ENCODE peak calls at places on chromosomes 16 and 17, in eight cellular contexts. U is GM12878, E is stomach, H is sigmoid colon, L is prostate gland, A is K562, C is GM12892, J is transverse colon. B is an unnamed sample.
A peak's percentile ranks its signal among the peaks of the same experiment; 100 is the strongest.

GRCh38 chr17:4551141-4551540 is 4.0 kb downstream of the MYBBP1A start:
- DNase-seq in H (no peak), J (no peak), L (no peak), A (no peak), E (no peak), C (no peak), U (no peak), B (no peak)

GRCh38 chr17:42845918-42846593 is 1.7 kb downstream of the AOC2 start:
- DNase-seq in A (no peak), U (no peak), E (no peak), H (no peak), L (no peak), J (no peak), C (no peak), B (no peak)

GRCh38 chr16:17465460-17465859 is 5.3 kb downstream of the XYLT1 start:
- DNase-seq in C (no peak), H (no peak), U (no peak), L (no peak), J (no peak), A (no peak), E (no peak), B (no peak)

GRCh38 chr17:66677201-66677981 is 157.5 kb upstream of the CACNG5 start:
- DNase-seq in E (no peak), L (no peak), C (no peak), H (no peak), U (no peak), J (no peak), A (no peak), B (no peak)

GRCh38 chr16:50083996-50084395 is 18.2 kb downstream of the HEATR3 start:
- DNase-seq in C (no peak), L (no peak), H (no peak), E (no peak), U (no peak), A (no peak), J (no peak), B (no peak)

GRCh38 chr16:46832757-46833464 is 1.9 kb upstream of the C16orf87 start:
- DNase-seq in C (no peak), L (no peak), A (no peak), J (no peak), H (no peak), E (no peak), U (no peak), B (no peak)

GRCh38 chr16:85309656-85310587 is 197.7 kb upstream of the CIBAR2 start:
- DNase-seq in J (peak; percentile 48), U (no peak), C (no peak), L (no peak), A (peak; percentile 57), E (no peak), H (peak; percentile 86), B (peak; percentile 59)

GRCh38 chr16:68539704-68540370 is 746 bp downstream of the ZFP90 start:
- DNase-seq in L (no peak), C (no peak), U (no peak), E (no peak), A (no peak), J (no peak), H (no peak), B (no peak)

GRCh38 chr17:82275326-82275725 is 1.8 kb upstream of the CSNK1D start:
- DNase-seq in A (no peak), H (no peak), E (no peak), J (no peak), L (no peak), C (no peak), U (no peak), B (no peak)

GRCh38 chr16:57504491-57504890 is 18.2 kb upstream of the DOK4 start:
- DNase-seq in L (no peak), C (no peak), H (no peak), A (no peak), U (no peak), J (no peak), E (no peak), B (no peak)

GRCh38 chr16:11734653-11735043 is 8.0 kb downstream of the TXNDC11 start:
- DNase-seq in L (no peak), E (no peak), U (no peak), H (no peak), J (no peak), C (no peak), A (no peak), B (no peak)

GRCh38 chr16:37511-37910 is 15.9 kb downstream of the POLR3K start:
- DNase-seq in A (no peak), E (no peak), L (no peak), U (no peak), J (no peak), C (no peak), H (no peak), B (no peak)

GRCh38 chr16:11836653-11837244 is 14.6 kb downstream of the RSL1D1 start:
- DNase-seq in A (no peak), U (no peak), E (no peak), L (no peak), J (no peak), C (no peak), H (no peak), B (no peak)

GRCh38 chr16:57017251-57017650 is 27.9 kb downstream of the NLRC5 start:
- DNase-seq in A (no peak), H (peak; percentile 2), L (no peak), E (no peak), U (no peak), C (no peak), J (no peak), B (no peak)

GRCh38 chr17:7175363-7175733 is 3.8 kb downstream of the ASGR1 start:
- DNase-seq in E (no peak), U (no peak), L (no peak), A (no peak), H (no peak), C (no peak), J (no peak), B (no peak)

GRCh38 chr17:58352843-58353719 is 1.1 kb upstream of the SUPT4H1 start:
- DNase-seq in U (no peak), C (no peak), E (no peak), J (peak; percentile 57), A (no peak), L (peak; percentile 44), H (peak; percentile 80), B (no peak)

GRCh38 chr17:59638553-59638952 is 18.9 kb downstream of the CLTC start:
- DNase-seq in H (no peak), U (no peak), J (no peak), A (no peak), E (no peak), L (no peak), C (no peak), B (no peak)

GRCh38 chr16:180101-180920 is at the start of gene HBQ1:
- DNase-seq in H (no peak), J (no peak), L (no peak), A (peak; percentile 85), E (no peak), C (no peak), U (no peak), B (no peak)

GRCh38 chr16:84574191-84574590 is 43.7 kb downstream of the COTL1 start:
- DNase-seq in L (no peak), J (no peak), A (no peak), U (no peak), E (no peak), C (no peak), H (no peak), B (peak; percentile 18)

GRCh38 chr17:48539177-48539576 is 5.7 kb downstream of the HOXB2 start:
- DNase-seq in U (no peak), H (no peak), L (no peak), A (no peak), C (no peak), J (no peak), E (no peak), B (no peak)

GRCh38 chr17:17088104-17088485 is 45.8 kb downstream of the MPRIP start:
- DNase-seq in C (no peak), L (no peak), J (peak; percentile 2), U (no peak), A (peak; percentile 61), H (peak; percentile 56), E (no peak), B (no peak)

GRCh38 chr17:17089206-17089550 is 46.9 kb downstream of the MPRIP start:
- DNase-seq in U (no peak), H (peak; percentile 4), L (no peak), C (no peak), E (no peak), A (no peak), J (no peak), B (no peak)

GRCh38 chr17:17087424-17088103 is 45.3 kb downstream of the MPRIP start:
- DNase-seq in L (no peak), U (no peak), J (peak; percentile 7), E (no peak), C (no peak), A (no peak), H (peak; percentile 46), B (peak; percentile 65)

GRCh38 chr17:17089796-17090641 is 47.8 kb downstream of the MPRIP start:
- DNase-seq in L (no peak), A (no peak), E (no peak), C (no peak), J (peak; percentile 44), H (peak; percentile 35), U (no peak), B (no peak)

GRCh38 chr17:17088511-17089205 is 46.4 kb downstream of the MPRIP start:
- DNase-seq in E (no peak), H (peak; percentile 30), L (no peak), C (no peak), J (peak; percentile 4), A (no peak), U (no peak), B (peak; percentile 35)
- TF ChIP-seq POLR2AphosphoS5 in E (no peak), H (no peak), L (no peak), C (no peak), J (no peak), A (no peak), U (no peak), B (no peak)

GRCh38 chr17:51372345-51373004 is 112.1 kb downstream of the UTP18 start:
- DNase-seq in J (peak; percentile 13), U (peak; percentile 82), E (no peak), C (peak; percentile 36), H (no peak), A (peak; percentile 88), L (no peak), B (no peak)
- TF ChIP-seq POLR2A in J (no peak), U (no peak), E (no peak), C (no peak), H (no peak), A (no peak), L (no peak), B (no peak)

DNA sequence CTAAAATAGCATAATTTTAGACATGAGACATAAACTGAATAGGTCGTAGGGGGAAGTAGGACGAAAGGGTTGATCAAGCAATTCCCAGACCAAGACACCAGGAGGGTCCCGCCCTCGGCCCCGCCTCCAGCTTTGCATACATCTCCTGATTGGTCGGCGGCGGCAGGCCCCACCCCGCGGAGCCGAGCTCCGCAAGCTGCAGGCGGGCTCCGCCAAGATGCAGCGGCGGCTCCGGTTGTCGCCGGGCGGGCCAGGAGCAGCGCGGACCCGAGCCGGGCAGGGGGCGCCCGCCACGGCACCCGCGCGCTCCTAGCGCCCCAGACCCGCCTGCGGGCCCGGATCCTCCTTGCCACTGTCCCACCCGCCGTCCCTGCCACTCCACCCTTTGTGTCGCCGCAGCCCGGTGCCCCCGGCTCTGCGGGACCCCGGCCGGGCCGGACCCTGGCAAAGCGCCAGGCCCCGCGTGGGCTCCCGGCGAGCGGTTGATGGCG is at the start of gene CDR2L:
- DNase-seq in A (peak; percentile 97), H (peak; percentile 99), J (peak; percentile 97), E (peak; percentile 98), C (peak; percentile 91), L (peak; percentile 95), U (peak; percentile 48), B (peak; percentile 96)
- TF ChIP-seq POLR2AphosphoS5 in A (peak; percentile 43), H (peak; percentile 91), J (peak; percentile 95), E (peak; percentile 79), C (no peak), L (peak; percentile 90), U (no peak), B (peak; percentile 40)

GRCh38 chr17:50661795-50662391 is 27.2 kb downstream of the ABCC3 start:
- DNase-seq in H (peak; percentile 81), A (peak; percentile 67), L (peak; percentile 70), C (no peak), U (no peak), E (peak; percentile 77), J (peak; percentile 90), B (peak; percentile 63)
- TF ChIP-seq POLR2A in H (no peak), A (peak; percentile 58), L (no peak), C (no peak), U (no peak), E (no peak), J (peak; percentile 16), B (no peak)